ENCODE peak calls at places on chromosomes 7 and 10, in five cellular contexts. U is HepG2, T is K562, M is upper lobe of left lung, Y is GM12878. X is an unnamed sample.

GRCh38 chr7:76217942-76218566 is 16.4 kb downstream of the SRRM3 start:
- ATAC-seq in U (no peak), T (no peak), M (no peak), Y (no peak), X (no peak)

GRCh38 chr7:27647052-27647451 is 15.6 kb downstream of the HIBADH start:
- ATAC-seq in U (no peak), T (no peak), M (no peak), Y (no peak), X (no peak)

GRCh38 chr7:552711-553636 is 33.3 kb upstream of the PDGFA start:
- ATAC-seq in U (peak; percentile 86), T (no peak), M (no peak), Y (no peak), X (no peak)

GRCh38 chr10:102433619-102434046 is 1.3 kb upstream of the CUEDC2 start:
- ATAC-seq in U (peak; percentile 3), T (no peak), M (no peak), Y (no peak), X (no peak)

GRCh38 chr7:17472518-17472917 is 174.1 kb downstream of the AHR start:
- ATAC-seq in U (no peak), T (no peak), M (no peak), Y (peak; percentile 61), X (no peak)

GRCh38 chr10:52071814-52072213 is 242.3 kb upstream of the DKK1 start:
- ATAC-seq in U (no peak), T (no peak), M (no peak), Y (no peak), X (no peak)

GRCh38 chr7:107446988-107447387 is 22.9 kb upstream of the GPR22 start:
- ATAC-seq in U (no peak), T (peak; percentile 33), M (no peak), Y (no peak), X (no peak)

GRCh38 chr7:1748076-1748750 is 78.1 kb downstream of the ELFN1 start:
- ATAC-seq in U (peak; percentile 18), T (peak; percentile 16), M (no peak), Y (no peak), X (no peak)

GRCh38 chr10:52312999-52313349 is 1.1 kb upstream of the DKK1 start:
- ATAC-seq in U (no peak), T (no peak), M (no peak), Y (no peak), X (no peak)

GRCh38 chr7:27251513-27252306 is 9.1 kb downstream of the EVX1 start:
- ATAC-seq in U (no peak), T (no peak), M (no peak), Y (no peak), X (no peak)

GRCh38 chr10:119620241-119620753 is 23.5 kb upstream of the TIAL1 start:
- ATAC-seq in U (no peak), T (no peak), M (no peak), Y (no peak), X (no peak)

GRCh38 chr7:12635830-12636229 is 51.6 kb upstream of the ARL4A start:
- ATAC-seq in U (no peak), T (no peak), M (no peak), Y (peak; percentile 69), X (no peak)

GRCh38 chr7:98727146-98727709 is 110.1 kb downstream of the NPTX2 start:
- ATAC-seq in U (no peak), T (peak; percentile 66), M (no peak), Y (no peak), X (no peak)

GRCh38 chr10:72337039-72337629 is 17.6 kb downstream of the DNAJB12 start:
- ATAC-seq in U (peak; percentile 41), T (peak; percentile 81), M (peak; percentile 52), Y (peak; percentile 11), X (peak; percentile 14)

GRCh38 chr10:118809372-118809695 is 54.6 kb upstream of the CACUL1 start:
- ATAC-seq in U (no peak), T (peak; percentile 47), M (no peak), Y (no peak), X (no peak)

GRCh38 chr7:76997381-76998262 is 34.5 kb downstream of the SPDYE17 start:
- ATAC-seq in U (peak; percentile 17), T (no peak), M (peak; percentile 67), Y (no peak), X (peak; percentile 34)

GRCh38 chr10:122516733-122517132 is 43.8 kb upstream of the DMBT1 start:
- ATAC-seq in U (no peak), T (no peak), M (no peak), Y (no peak), X (no peak)

GRCh38 chr7:36154255-36155212 is 1.5 kb downstream of the EEPD1 start:
- ATAC-seq in U (peak; percentile 2), T (no peak), M (no peak), Y (no peak), X (no peak)

GRCh38 chr10:126569513-126570447 is 100.7 kb downstream of the C10orf90 start:
- ATAC-seq in U (no peak), T (no peak), M (no peak), Y (no peak), X (no peak)
- TF ChIP-seq POLR2AphosphoS5 in U (no peak), T (no peak), M (no peak), Y (no peak), X (no peak)

GRCh38 chr7:55486991-55487390 is 85.3 kb downstream of the VOPP1 start:
- ATAC-seq in U (no peak), T (no peak), M (no peak), Y (no peak), X (no peak)

GRCh38 chr7:55490099-55490498 is 82.2 kb downstream of the VOPP1 start:
- ATAC-seq in U (no peak), T (no peak), M (no peak), Y (no peak), X (no peak)

GRCh38 chr7:55489552-55489951 is 82.8 kb downstream of the VOPP1 start:
- ATAC-seq in U (no peak), T (no peak), M (no peak), Y (no peak), X (no peak)

GRCh38 chr7:55488804-55489340 is 83.4 kb downstream of the VOPP1 start:
- ATAC-seq in U (no peak), T (no peak), M (no peak), Y (no peak), X (no peak)

GRCh38 chr7:55488221-55488620 is 84.1 kb downstream of the VOPP1 start:
- ATAC-seq in U (no peak), T (no peak), M (no peak), Y (no peak), X (no peak)
- TF ChIP-seq POLR2A in U (no peak), T (no peak), M (no peak), Y (no peak), X (no peak)

GRCh38 chr7:55127622-55128081 is 108.8 kb downstream of the EGFR start:
- ATAC-seq in U (no peak), T (no peak), M (peak; percentile 48), Y (no peak), X (no peak)
- TF ChIP-seq POLR2AphosphoS5 in U (no peak), T (no peak), M (peak; percentile 55), Y (no peak), X (no peak)

GRCh38 chr7:70494977-70495376 is 637.0 kb upstream of the GALNT17 start:
- ATAC-seq in U (no peak), T (no peak), M (no peak), Y (no peak), X (no peak)

GRCh38 chr7:70494225-70494877 is 637.6 kb upstream of the GALNT17 start:
- ATAC-seq in U (no peak), T (no peak), M (no peak), Y (no peak), X (no peak)

GRCh38 chr7:70497793-70498192 is 634.2 kb upstream of the GALNT17 start:
- ATAC-seq in U (no peak), T (no peak), M (no peak), Y (no peak), X (no peak)

GRCh38 chr7:70498633-70499032 is 633.3 kb upstream of the GALNT17 start:
- ATAC-seq in U (no peak), T (no peak), M (no peak), Y (no peak), X (no peak)

GRCh38 chr7:70498232-70498631 is 633.7 kb upstream of the GALNT17 start:
- ATAC-seq in U (no peak), T (no peak), M (no peak), Y (no peak), X (no peak)
- TF ChIP-seq POLR2A in U (no peak), T (no peak), M (no peak), Y (no peak), X (no peak)

GRCh38 chr10:88952647-88953111 is at the start of gene ACTA2:
- ATAC-seq in U (no peak), T (no peak), M (no peak), Y (no peak), X (peak; percentile 86)
- TF ChIP-seq POLR2AphosphoS5 in U (no peak), T (no peak), M (peak; percentile 60), Y (no peak), X (peak; percentile 100)

DNA sequence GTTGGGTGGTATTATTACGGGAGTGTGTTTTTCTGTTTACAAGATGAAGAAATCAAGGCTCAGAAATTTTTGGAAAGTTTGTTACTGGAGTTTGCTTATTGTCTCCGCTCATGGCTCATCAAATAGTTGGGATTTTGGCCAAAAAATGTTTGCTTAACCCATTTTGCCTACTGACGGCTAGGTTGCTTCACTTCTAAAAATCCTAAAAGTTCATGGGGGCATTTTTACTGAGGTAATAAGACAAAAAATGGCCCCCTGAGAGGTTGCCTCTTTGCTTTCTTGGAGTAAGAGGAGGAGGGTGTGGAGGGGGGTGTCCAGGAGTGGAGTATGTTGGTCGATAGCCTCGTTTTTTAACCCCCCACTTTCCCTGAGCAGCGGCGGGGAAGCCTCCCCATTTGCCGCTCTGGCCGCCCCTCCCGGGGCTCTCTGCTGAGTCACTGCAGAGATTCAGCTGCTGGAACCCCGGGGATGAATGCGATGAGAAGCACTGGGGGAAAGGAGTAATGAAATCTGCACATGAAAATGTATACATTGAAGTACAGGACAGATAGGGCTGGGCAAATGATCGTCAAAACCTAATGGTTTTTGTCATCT is 1.5 kb downstream of the MEST start:
- ATAC-seq in U (no peak), T (no peak), M (no peak), Y (no peak), X (no peak)
- TF ChIP-seq POLR2A in U (no peak), T (no peak), M (no peak), Y (no peak), X (no peak)

DNA sequence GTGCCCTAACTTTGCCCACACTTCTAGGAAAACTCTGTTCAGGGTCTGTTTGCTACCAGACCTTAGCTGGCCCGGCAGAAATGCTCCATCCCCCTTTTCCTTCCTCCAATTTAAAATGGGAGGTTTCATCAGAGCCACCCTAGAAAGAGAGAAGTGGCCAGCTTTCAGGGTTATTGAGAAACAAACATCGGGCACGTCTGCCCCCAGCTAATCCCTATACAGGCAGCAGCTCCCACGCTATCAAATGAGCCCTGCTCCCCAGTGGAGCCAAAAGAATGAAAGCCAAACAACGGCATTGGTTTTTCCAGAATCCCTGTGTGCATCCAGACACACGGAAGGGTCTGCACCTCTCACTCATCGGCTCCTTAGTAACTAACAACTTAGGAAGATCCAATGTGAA is 132.5 kb downstream of the GRID1 start:
- ATAC-seq in U (no peak), T (no peak), M (no peak), Y (no peak), X (no peak)
- TF ChIP-seq POLR2AphosphoS5 in U (no peak), T (no peak), M (no peak), Y (no peak), X (no peak)

GRCh38 chr7:39566056-39566921 is at the start of gene YAE1:
- ATAC-seq in U (peak; percentile 98), T (peak; percentile 98), M (peak; percentile 95), Y (peak; percentile 99), X (peak; percentile 93)
- TF ChIP-seq POLR2A in U (peak; percentile 84), T (peak; percentile 96), M (no peak), Y (peak; percentile 98), X (peak; percentile 53)